ENCODE peak calls at places on chromosomes 5 and 9, in four cellular contexts. X is astrocyte of the spinal cord, P is cardiac muscle cell, B is GM13976. Y is an unnamed sample.
A peak's percentile ranks its signal among the peaks of the same experiment; 100 is the strongest.

GRCh38 chr5:131810510-131811249 is 13.9 kb upstream of the FNIP1 start:
- DNase-seq in X (no peak), B (peak; percentile 66), P (peak; percentile 61), Y (peak; percentile 28)

GRCh38 chr5:14884062-14884612 is 12.6 kb upstream of the ANKH start:
- DNase-seq in B (no peak), P (no peak), X (no peak), Y (no peak)

GRCh38 chr9:77457916-77458592 is 190.1 kb downstream of the GNA14 start:
- DNase-seq in B (peak; percentile 74), P (peak; percentile 81), X (peak; percentile 72), Y (peak; percentile 71)

GRCh38 chr5:172530835-172531703 is 76.7 kb upstream of the SH3PXD2B start:
- DNase-seq in X (no peak), P (no peak), B (peak; percentile 38), Y (no peak)

GRCh38 chr9:38084556-38084880 is 15.5 kb upstream of the SHB start:
- DNase-seq in P (no peak), B (no peak), X (no peak), Y (no peak)

GRCh38 chr9:4143951-4144717 is 155.7 kb downstream of the GLIS3 start:
- DNase-seq in P (no peak), B (no peak), X (peak; percentile 56), Y (no peak)

GRCh38 chr5:1506242-1507015 is 17.3 kb downstream of the LPCAT1 start:
- DNase-seq in P (no peak), X (no peak), B (no peak), Y (no peak)

GRCh38 chr9:25716220-25716872 is 38.1 kb upstream of the TUSC1 start:
- DNase-seq in B (no peak), P (peak; percentile 61), X (peak; percentile 70), Y (no peak)

GRCh38 chr9:89606567-89607311 is 1.9 kb downstream of the GADD45G start:
- DNase-seq in P (peak; percentile 74), B (no peak), X (no peak), Y (peak; percentile 49)

GRCh38 chr5:122941737-122942136 is 94.8 kb downstream of the PPIC start:
- DNase-seq in X (no peak), B (no peak), P (no peak), Y (no peak)

GRCh38 chr9:87516222-87516930 is 18.7 kb downstream of the DAPK1 start:
- DNase-seq in X (no peak), P (no peak), B (no peak), Y (no peak)

GRCh38 chr9:113577525-113578261 is 114.2 kb downstream of the RGS3 start:
- DNase-seq in P (no peak), X (peak; percentile 53), B (no peak), Y (no peak)

GRCh38 chr5:10343486-10343885 is 10.0 kb upstream of the MARCHF6 start:
- DNase-seq in B (no peak), P (no peak), X (no peak), Y (no peak)

GRCh38 chr5:53334431-53334941 is 145.9 kb upstream of the FST start:
- DNase-seq in B (no peak), P (no peak), X (peak; percentile 67), Y (no peak)

GRCh38 chr9:437066-438015 is 222.7 kb downstream of the DOCK8 start:
- DNase-seq in P (no peak), B (no peak), X (peak; percentile 57), Y (no peak)

GRCh38 chr5:19319252-19319651 is 668.7 kb downstream of the CDH18 start:
- DNase-seq in B (no peak), P (no peak), X (no peak), Y (no peak)

GRCh38 chr9:121281614-121282291 is 13.8 kb downstream of the GSN start:
- DNase-seq in B (no peak), X (peak; percentile 70), P (peak; percentile 50), Y (peak; percentile 37)

GRCh38 chr9:70658765-70659164 is 244.3 kb upstream of the KLF9 start:
- DNase-seq in X (no peak), B (no peak), P (no peak), Y (no peak)

GRCh38 chr9:138053321-138053868 is 175.8 kb downstream of the CACNA1B start:
- DNase-seq in P (no peak), X (no peak), B (no peak), Y (peak; percentile 11)

GRCh38 chr9:113219972-113220371 is 1.1 kb downstream of the FKBP15 start:
- DNase-seq in X (peak; percentile 54), P (no peak), B (peak; percentile 55), Y (peak; percentile 76)

GRCh38 chr5:102760815-102761214 is 5.7 kb downstream of the PAM start:
- DNase-seq in P (no peak), X (peak; percentile 43), B (no peak), Y (no peak)

GRCh38 chr5:61342066-61342465 is 10.0 kb downstream of the ZSWIM6 start:
- DNase-seq in B (no peak), X (peak; percentile 72), P (no peak), Y (peak; percentile 60)

GRCh38 chr9:38295751-38296150 is 96.8 kb upstream of the ALDH1B1 start:
- DNase-seq in X (no peak), P (no peak), B (no peak), Y (no peak)

GRCh38 chr9:73683862-73684591 is 532.4 kb downstream of the ANXA1 start:
- DNase-seq in P (peak; percentile 40), X (peak; percentile 71), B (no peak), Y (no peak)

GRCh38 chr5:154249786-154250185 is 59.3 kb downstream of the GALNT10 start:
- DNase-seq in P (no peak), X (no peak), B (no peak), Y (no peak)

GRCh38 chr5:106876665-106877194 is 794.0 kb downstream of the EFNA5 start:
- DNase-seq in X (no peak), P (no peak), B (no peak), Y (no peak)

GRCh38 chr5:72363146-72363802 is 43.1 kb downstream of the PTCD2 start:
- DNase-seq in P (no peak), B (no peak), X (peak; percentile 84), Y (no peak)

GRCh38 chr5:138953370-138954256 is 78.5 kb upstream of the LRRTM2 start:
- DNase-seq in B (peak; percentile 58), X (peak; percentile 57), P (peak; percentile 62), Y (peak; percentile 33)

GRCh38 chr5:149039501-149039900 is 23.4 kb downstream of the SH3TC2 start:
- DNase-seq in X (no peak), P (no peak), B (no peak), Y (no peak)

GRCh38 chr9:109542922-109543321 is 44.8 kb upstream of the PTPN3 start:
- DNase-seq in B (no peak), X (no peak), P (no peak), Y (no peak)

GRCh38 chr5:77744116-77744515 is 32.0 kb downstream of the TBCA start:
- DNase-seq in B (no peak), X (no peak), P (no peak), Y (no peak)
- TF ChIP-seq CTCF in B (no peak), X (no peak), P (no peak), Y (no peak)

DNA sequence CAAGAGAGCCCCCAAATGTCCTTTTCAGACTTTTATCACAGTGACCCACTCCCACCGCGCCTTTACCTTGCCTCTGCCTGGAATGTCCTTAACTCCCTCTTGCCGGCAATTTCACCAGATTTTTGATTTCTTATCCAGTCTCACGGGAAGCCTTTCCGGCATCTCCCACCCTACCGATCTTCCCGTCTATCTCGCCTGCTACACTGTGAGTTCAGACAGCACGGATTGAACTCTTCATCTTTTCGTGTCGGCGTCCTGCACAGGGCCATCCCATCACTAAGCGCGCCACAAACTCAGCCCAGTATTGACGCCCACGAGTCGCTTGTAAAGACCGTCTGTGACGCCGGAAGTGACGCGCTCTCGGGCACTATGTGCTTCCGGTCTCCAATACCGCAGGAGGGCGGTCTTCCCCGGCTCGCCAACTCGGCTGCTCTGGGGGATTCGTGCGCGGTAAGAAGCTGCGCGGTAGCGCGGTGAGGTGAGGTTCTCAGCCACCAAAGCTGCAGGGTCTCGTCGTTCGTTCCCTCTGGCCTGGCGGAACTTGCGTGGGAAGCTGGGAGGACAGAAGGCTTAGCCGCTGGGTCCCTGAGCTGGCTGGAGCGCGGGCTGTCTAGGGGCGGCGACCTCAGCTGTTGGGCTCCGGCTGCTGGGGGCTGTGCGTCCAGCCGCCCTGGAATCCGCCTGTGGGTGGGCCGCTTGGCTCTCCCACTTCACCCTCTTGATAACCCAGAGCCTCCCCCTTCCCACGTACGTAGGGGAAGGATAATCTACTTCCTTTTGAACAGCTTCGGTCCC is at the start of gene ZCCHC9:
- DNase-seq in X (peak; percentile 96), B (peak; percentile 91), P (peak; percentile 98), Y (peak; percentile 97)
- TF ChIP-seq CTCF in X (peak; percentile 16), B (no peak), P (peak; percentile 26), Y (no peak)

DNA sequence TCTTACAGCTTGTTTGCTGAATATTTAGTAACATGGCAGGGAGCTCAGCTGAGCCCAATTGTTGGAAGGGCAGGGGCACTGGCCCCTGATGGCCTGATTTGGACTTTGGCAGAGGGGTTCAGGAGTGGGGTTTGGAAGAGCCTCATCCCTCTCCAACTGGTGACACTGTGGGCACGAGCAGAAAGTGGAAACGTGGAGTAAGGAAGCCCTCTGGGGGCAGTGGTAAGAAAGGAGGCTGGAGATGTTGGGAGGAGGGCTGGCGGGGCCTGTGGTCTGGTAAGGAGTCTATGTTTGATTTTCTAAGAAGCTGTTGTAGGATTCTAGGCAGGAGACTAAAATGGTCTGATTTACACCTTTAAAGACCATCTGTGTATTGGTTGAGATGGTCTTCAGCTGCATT is 208.9 kb downstream of the HSPA4 start:
- DNase-seq in X (no peak), B (no peak), P (no peak), Y (no peak)
- TF ChIP-seq CTCF in X (peak; percentile 23), B (no peak), P (peak; percentile 9), Y (no peak)

DNA sequence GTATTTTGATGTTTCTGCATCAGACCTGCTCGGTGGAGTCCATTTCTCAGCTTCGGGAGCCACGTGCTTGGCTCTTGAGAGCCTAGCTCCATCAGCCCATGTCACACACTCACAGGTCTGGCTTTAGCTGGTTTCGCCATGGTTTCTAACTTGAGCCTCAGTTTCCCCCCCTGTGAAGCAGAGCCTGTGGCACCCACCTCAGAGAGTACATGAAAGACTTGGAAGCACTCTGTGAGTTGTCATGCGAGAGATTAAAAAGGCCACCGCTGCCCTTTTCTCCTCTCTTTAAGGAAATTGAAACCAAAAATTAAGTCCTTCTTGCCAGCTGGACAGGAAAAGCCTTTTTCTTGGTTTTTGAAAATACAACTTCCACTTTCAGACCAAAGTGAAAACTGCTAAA is 8.8 kb downstream of the TENT4A start:
- DNase-seq in B (no peak), P (no peak), X (peak; percentile 20), Y (no peak)
- TF ChIP-seq CTCF in B (no peak), P (no peak), X (no peak), Y (no peak)

GRCh38 chr9:127805620-127806019 is 2.9 kb downstream of the FPGS start:
- DNase-seq in B (no peak), P (peak; percentile 67), X (no peak), Y (peak; percentile 71)

GRCh38 chr9:127806871-127807270 is 4.2 kb downstream of the FPGS start:
- DNase-seq in P (no peak), B (no peak), X (no peak), Y (no peak)

GRCh38 chr9:127803507-127804352 is 1.0 kb downstream of the FPGS start:
- DNase-seq in B (peak; percentile 38), P (no peak), X (peak; percentile 15), Y (peak; percentile 41)

GRCh38 chr9:127801955-127802575 is 617 bp upstream of the FPGS start:
- DNase-seq in X (no peak), P (peak; percentile 59), B (no peak), Y (no peak)

GRCh38 chr9:127802576-127803443 is at the start of gene FPGS:
- DNase-seq in P (peak; percentile 93), B (peak; percentile 98), X (peak; percentile 88), Y (peak; percentile 92)
- TF ChIP-seq CTCF in P (no peak), B (no peak), X (no peak), Y (no peak)

GRCh38 chr5:41118177-41118576 is 47.0 kb upstream of the MROH2B start:
- DNase-seq in X (no peak), B (no peak), P (no peak), Y (no peak)
- TF ChIP-seq CTCF in X (no peak), B (no peak), P (peak; percentile 3), Y (no peak)